ENCODE peak calls at places on chromosomes 3 and 15, in seven cellular contexts. F, U, H, C, E, V and I are unnamed samples.

GRCh38 chr3:196996454-196997265 is 28.0 kb upstream of the PIGZ start:
- DNase-seq in F (no peak), U (no peak), H (no peak), C (no peak), E (no peak), V (peak), I (no peak)

GRCh38 chr3:47418167-47419082 is 37.6 kb downstream of the PTPN23 start:
- DNase-seq in F (no peak), U (no peak), H (no peak), C (no peak), E (no peak), V (no peak), I (no peak)

GRCh38 chr15:28861031-28861534 is 12.6 kb upstream of the GOLGA6L7 start:
- DNase-seq in F (no peak), U (no peak), H (peak), C (peak), E (no peak), V (no peak), I (peak)

GRCh38 chr3:150589759-150590158 is 13.4 kb upstream of the SELENOT start:
- DNase-seq in F (no peak), U (no peak), H (no peak), C (peak), E (no peak), V (no peak), I (peak)

GRCh38 chr3:44529927-44530326 is 25.1 kb upstream of the ZKSCAN7 start:
- DNase-seq in F (no peak), U (no peak), H (no peak), C (peak), E (peak), V (no peak), I (peak)

GRCh38 chr15:66878761-66879160 is 176.7 kb downstream of the SMAD6 start:
- DNase-seq in F (peak), U (no peak), H (no peak), C (no peak), E (no peak), V (peak), I (no peak)

GRCh38 chr3:122893282-122893681 is 98.4 kb downstream of the SLC49A4 start:
- DNase-seq in F (no peak), U (no peak), H (no peak), C (no peak), E (no peak), V (no peak), I (peak)

GRCh38 chr15:89457086-89457485 is 39.3 kb downstream of the RHCG start:
- DNase-seq in F (no peak), U (no peak), H (no peak), C (peak), E (peak), V (no peak), I (peak)

GRCh38 chr15:33194237-33194636 is 277 bp downstream of the FMN1 start:
- DNase-seq in F (no peak), U (no peak), H (no peak), C (no peak), E (no peak), V (no peak), I (no peak)

GRCh38 chr15:40782609-40783227 is 12.9 kb downstream of the C15orf62 start:
- DNase-seq in F (no peak), U (peak), H (no peak), C (peak), E (no peak), V (no peak), I (no peak)

GRCh38 chr15:101308604-101309435 is 13.8 kb upstream of the SNRPA1 start:
- DNase-seq in F (no peak), U (no peak), H (no peak), C (no peak), E (no peak), V (no peak), I (no peak)

GRCh38 chr3:50389368-50389767 is 30.0 kb upstream of the TMEM115 start:
- DNase-seq in F (no peak), U (no peak), H (no peak), C (no peak), E (no peak), V (no peak), I (no peak)

GRCh38 chr3:94539937-94540336 is 477.1 kb downstream of the NSUN3 start:
- DNase-seq in F (no peak), U (no peak), H (no peak), C (no peak), E (no peak), V (no peak), I (no peak)

GRCh38 chr15:50794102-50794501 is 28.6 kb upstream of the SPPL2A start:
- DNase-seq in F (no peak), U (no peak), H (no peak), C (no peak), E (no peak), V (no peak), I (no peak)

GRCh38 chr3:140219923-140220452 is 285.0 kb downstream of the CLSTN2 start:
- DNase-seq in F (no peak), U (no peak), H (no peak), C (no peak), E (no peak), V (no peak), I (no peak)
- TF ChIP-seq CTCF in F (peak), U (no peak), H (no peak), C (peak), E (no peak), V (no peak), I (no peak)

DNA sequence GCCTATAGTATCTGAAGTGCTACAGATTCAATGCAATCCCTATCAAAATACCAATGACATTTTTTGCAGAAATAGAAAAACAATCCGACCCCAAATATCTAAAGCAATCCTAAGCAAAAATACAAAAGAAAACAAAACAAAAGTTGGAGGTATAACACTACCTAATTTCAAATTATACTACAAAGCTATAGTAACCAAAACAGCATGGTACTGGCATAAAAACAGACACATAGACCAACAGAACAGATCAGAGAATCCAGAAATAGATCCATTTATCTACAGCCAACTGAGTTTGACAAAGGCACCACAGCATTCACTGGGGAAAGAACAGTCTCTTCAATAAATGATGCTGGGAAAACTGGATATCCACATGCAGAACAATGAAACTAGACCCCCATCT is 23.8 kb upstream of the CDAN1 start:
- DNase-seq in F (no peak), U (no peak), H (no peak), C (no peak), E (no peak), V (no peak), I (no peak)
- TF ChIP-seq CTCF in F (no peak), U (no peak), H (no peak), C (no peak), E (no peak), V (no peak), I (no peak)

DNA sequence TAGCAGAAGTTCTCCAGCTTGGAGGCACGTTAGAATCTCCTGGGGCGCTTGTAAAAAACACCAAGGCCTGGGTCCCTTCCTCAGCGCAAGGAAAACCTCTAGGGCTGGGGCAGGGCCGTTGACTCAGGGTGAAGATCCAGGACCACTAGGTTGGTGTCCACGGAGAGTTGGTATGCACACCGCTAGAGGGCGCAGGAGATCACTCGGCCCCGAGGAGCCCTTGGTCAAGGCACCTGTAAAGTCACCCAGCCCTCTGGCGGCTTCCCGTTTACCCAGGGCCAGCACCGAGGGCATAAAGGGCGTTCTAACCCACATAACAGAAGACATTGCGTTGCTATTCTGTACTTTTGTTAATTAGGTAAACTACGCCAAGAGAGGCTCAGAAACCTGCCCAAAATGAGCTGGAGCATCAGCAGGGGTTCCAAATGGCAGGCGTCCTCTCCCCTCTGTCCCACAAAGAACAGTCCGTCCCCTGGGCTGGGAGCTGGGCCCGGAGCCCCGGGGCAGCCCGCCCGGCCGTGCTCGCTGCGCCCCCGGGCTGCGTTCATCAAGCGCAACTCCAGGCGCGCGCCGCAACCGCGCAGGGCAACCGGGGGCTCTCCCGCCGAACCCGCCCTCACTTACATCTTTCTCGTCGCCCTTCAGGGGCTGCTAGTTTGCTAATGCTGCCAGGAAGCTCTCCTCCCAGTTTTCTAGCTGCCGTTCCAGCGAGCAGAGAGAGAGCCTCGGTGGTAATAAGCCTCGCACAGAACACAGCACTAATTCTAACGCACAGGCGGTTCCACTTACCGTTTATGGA is 332.1 kb downstream of the ARRDC4 start:
- DNase-seq in F (no peak), U (no peak), H (peak), C (peak), E (peak), V (no peak), I (peak)
- TF ChIP-seq CTCF in F (peak), U (peak), H (no peak), C (peak), E (peak), V (peak), I (peak)

GRCh38 chr15:69060744-69061143 is 46.2 kb downstream of the NOX5 start:
- DNase-seq in F (no peak), U (no peak), H (no peak), C (no peak), E (no peak), V (no peak), I (no peak)

GRCh38 chr15:69059170-69059943 is 44.9 kb downstream of the NOX5 start:
- DNase-seq in F (peak), U (peak), H (peak), C (peak), E (peak), V (peak), I (peak)

GRCh38 chr15:69064649-69065048 is 50.2 kb downstream of the NOX5 start:
- DNase-seq in F (no peak), U (no peak), H (no peak), C (no peak), E (no peak), V (no peak), I (no peak)

GRCh38 chr15:69060041-69060481 is 45.6 kb downstream of the NOX5 start:
- DNase-seq in F (no peak), U (peak), H (peak), C (no peak), E (no peak), V (peak), I (no peak)

DNA sequence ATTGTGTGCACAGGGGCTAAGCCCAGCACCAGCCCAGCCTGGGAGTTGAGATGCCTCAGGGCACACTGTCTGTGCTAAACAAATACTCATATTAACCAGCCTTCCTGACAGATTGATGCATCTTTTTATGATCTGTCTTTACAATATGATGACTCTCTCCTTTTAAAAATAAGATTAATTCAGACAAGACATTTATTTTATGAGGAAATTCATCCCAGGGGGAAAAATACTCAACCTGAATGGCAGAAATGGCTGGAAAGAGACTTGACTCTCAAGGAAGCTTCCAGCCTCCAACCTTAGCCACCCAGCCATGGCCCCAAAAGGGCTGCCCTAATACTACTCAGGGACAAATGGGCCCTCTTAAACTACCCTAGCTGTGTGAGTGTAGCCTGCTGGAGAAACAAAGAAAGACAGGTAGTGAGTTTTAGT is 46.9 kb downstream of the NOX5 start:
- DNase-seq in F (no peak), U (no peak), H (no peak), C (no peak), E (no peak), V (no peak), I (no peak)
- TF ChIP-seq CTCF in F (no peak), U (no peak), H (no peak), C (peak), E (peak), V (no peak), I (no peak)

DNA sequence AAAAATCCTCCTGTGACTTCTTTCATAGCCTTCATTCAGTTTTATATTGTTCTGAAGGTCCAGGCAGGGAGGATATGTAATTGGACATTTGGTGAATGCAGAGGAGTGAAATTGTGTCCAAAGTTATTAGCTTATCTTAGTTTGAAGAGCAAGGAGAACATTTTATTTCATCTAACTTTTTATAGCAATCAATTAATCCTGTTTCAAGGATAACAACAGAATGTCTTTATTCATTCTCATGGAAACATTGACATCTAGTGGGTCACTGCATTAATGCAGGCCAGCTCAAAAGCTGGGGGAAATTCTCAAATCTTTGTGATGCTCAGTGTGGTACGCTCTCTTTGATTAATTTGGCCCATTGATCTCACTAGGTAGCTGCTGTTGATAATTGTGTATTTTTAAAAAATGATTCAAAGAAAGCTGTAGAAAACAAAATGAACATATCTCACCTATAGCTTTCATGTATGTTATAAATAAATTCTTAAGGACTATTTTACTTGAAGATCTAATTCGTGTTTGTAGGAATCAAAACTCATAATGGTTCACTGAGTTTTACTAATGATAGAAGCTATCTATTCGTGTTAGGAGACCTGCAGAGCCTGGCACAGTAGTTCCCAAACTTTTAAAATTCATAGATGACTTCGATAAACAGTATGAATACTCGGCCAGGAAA is 150.8 kb upstream of the KCNMB2 start:
- DNase-seq in F (no peak), U (no peak), H (no peak), C (peak), E (peak), V (no peak), I (peak)
- TF ChIP-seq CTCF in F (peak), U (peak), H (peak), C (peak), E (peak), V (peak), I (peak)